ENCODE peak calls at places on chromosomes 7 and 10, in eight cellular contexts. B is heart left ventricle, G is spleen, X is IMR-90, A is gastrocnemius medialis, M is HCT116, Q is stomach, S is adrenal gland. E is an unnamed sample.

GRCh38 chr7:103640031-103640779 is 194.2 kb upstream of the SLC26A5 start:
- DNase-seq in S (no peak), Q (no peak), X (peak; percentile 84), G (no peak), B (no peak), M (no peak), A (no peak), E (no peak)

GRCh38 chr10:133324198-133324792 is 12.4 kb downstream of the CALY start:
- DNase-seq in Q (peak; percentile 87), M (no peak), X (peak; percentile 55), A (peak; percentile 37), G (peak; percentile 87), B (peak; percentile 51), S (peak; percentile 89), E (peak; percentile 71)

GRCh38 chr10:69101451-69102095 is 13.7 kb downstream of the SRGN start:
- DNase-seq in B (no peak), G (no peak), Q (no peak), S (peak; percentile 46), M (no peak), X (peak; percentile 38), A (no peak), E (no peak)

GRCh38 chr7:139713835-139714162 is 64.0 kb downstream of the HIPK2 start:
- DNase-seq in X (no peak), B (no peak), S (peak; percentile 45), Q (no peak), A (no peak), G (no peak), M (no peak), E (no peak)

GRCh38 chr10:110634527-110635209 is 9.5 kb upstream of the RBM20 start:
- DNase-seq in B (peak; percentile 79), Q (no peak), M (no peak), X (no peak), S (no peak), A (peak; percentile 87), G (no peak), E (peak; percentile 37)

GRCh38 chr7:84549409-84549808 is 354.8 kb upstream of the SEMA3A start:
- DNase-seq in Q (no peak), G (no peak), B (no peak), M (no peak), X (peak; percentile 5), A (no peak), S (no peak), E (no peak)

GRCh38 chr7:74542558-74543117 is 88.9 kb downstream of the GTF2IRD1 start:
- DNase-seq in B (peak; percentile 76), A (peak; percentile 63), Q (peak; percentile 70), X (no peak), S (peak; percentile 69), G (no peak), M (no peak), E (no peak)

GRCh38 chr7:117871778-117872538 is 1.3 kb downstream of the CTTNBP2 start:
- DNase-seq in M (no peak), Q (no peak), X (no peak), G (no peak), A (no peak), B (peak; percentile 34), S (peak; percentile 58), E (peak; percentile 59)

GRCh38 chr7:16063691-16064090 is 357.6 kb downstream of the CRPPA start:
- DNase-seq in A (no peak), Q (no peak), X (no peak), G (no peak), M (no peak), S (no peak), B (no peak), E (no peak)

GRCh38 chr7:94272821-94273583 is 121.7 kb upstream of the COL1A2 start:
- DNase-seq in S (no peak), M (no peak), Q (no peak), G (no peak), A (no peak), B (no peak), X (peak; percentile 30), E (no peak)

GRCh38 chr10:127013251-127013656 is 108.0 kb downstream of the DOCK1 start:
- DNase-seq in G (no peak), M (no peak), X (no peak), A (no peak), B (peak; percentile 33), Q (peak; percentile 59), S (no peak), E (peak; percentile 88)

GRCh38 chr7:5699951-5700384 is 81.5 kb downstream of the RNF216 start:
- DNase-seq in X (peak; percentile 41), G (no peak), M (no peak), Q (no peak), A (no peak), B (peak; percentile 33), S (peak; percentile 67), E (peak; percentile 70)

GRCh38 chr7:149838992-149839408 is 825 bp downstream of the ZNF862 start:
- DNase-seq in S (peak; percentile 65), Q (no peak), B (peak; percentile 11), A (no peak), X (peak; percentile 6), G (no peak), M (no peak), E (peak; percentile 29)

GRCh38 chr10:71424496-71425194 is 27.9 kb downstream of the CDH23 start:
- DNase-seq in Q (no peak), A (no peak), X (no peak), S (peak; percentile 15), M (no peak), G (no peak), B (no peak), E (no peak)

GRCh38 chr10:95333997-95334792 is 43.4 kb upstream of the PDLIM1 start:
- DNase-seq in M (no peak), S (peak; percentile 87), B (peak; percentile 89), X (peak; percentile 98), Q (peak; percentile 65), A (peak; percentile 40), G (no peak), E (peak; percentile 40)

DNA sequence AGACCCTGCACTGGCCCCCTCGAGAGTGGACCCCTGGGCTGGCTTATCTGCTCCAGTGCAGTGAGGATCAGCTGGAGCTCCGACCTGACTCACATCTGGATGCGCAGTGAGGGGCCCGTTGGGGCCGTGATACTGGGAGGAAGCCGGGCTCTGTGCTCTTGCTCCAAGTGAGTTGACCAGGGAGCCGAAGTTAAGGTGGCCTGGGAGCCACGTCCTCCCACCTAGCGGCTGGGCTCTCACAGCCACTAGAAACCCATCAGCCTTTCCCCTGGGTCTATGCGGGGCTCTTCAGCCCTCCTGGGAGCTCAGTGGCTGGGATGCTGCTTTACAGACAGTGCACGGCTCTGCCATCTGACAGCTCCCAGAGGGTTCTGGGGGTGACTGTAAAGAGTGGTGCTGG is 9.1 kb downstream of the ALKBH4 start:
- DNase-seq in G (no peak), Q (no peak), A (no peak), B (no peak), S (no peak), X (no peak), M (no peak), E (no peak)
- TF ChIP-seq POLR2A in G (no peak), Q (no peak), A (no peak), B (no peak), S (no peak), X (no peak), M (no peak), E (no peak)

GRCh38 chr10:113739577-113739976 is 11.9 kb upstream of the PLEKHS1 start:
- DNase-seq in X (no peak), S (no peak), G (no peak), M (no peak), A (no peak), Q (no peak), B (no peak), E (no peak)
- H3K27me3 ChIP-seq in X (peaks cover 1% of the 10 kb centered on the region), S (no peaks in the 10 kb centered on the region), G (no peaks in the 10 kb centered on the region), M (no peaks in the 10 kb centered on the region), A (no peaks in the 10 kb centered on the region), Q (no peaks in the 10 kb centered on the region), B (no peaks in the 10 kb centered on the region), E (no peaks in the 10 kb centered on the region)

GRCh38 chr7:55570939-55571338 is 1.4 kb downstream of the VOPP1 start:
- DNase-seq in M (no peak), B (no peak), X (peak; percentile 84), Q (no peak), G (no peak), A (no peak), S (no peak), E (no peak)

GRCh38 chr7:55572378-55573233 is at the start of gene VOPP1:
- DNase-seq in S (peak; percentile 64), B (peak; percentile 77), M (no peak), A (peak; percentile 58), X (peak; percentile 63), Q (peak; percentile 66), G (peak; percentile 94), E (peak; percentile 67)

GRCh38 chr7:55573234-55573504 is 867 bp upstream of the VOPP1 start:
- DNase-seq in B (no peak), M (no peak), G (no peak), A (no peak), S (no peak), X (no peak), Q (no peak), E (no peak)

GRCh38 chr7:55570218-55570873 is 2.0 kb downstream of the VOPP1 start:
- DNase-seq in B (no peak), G (no peak), S (no peak), X (no peak), Q (no peak), M (no peak), A (no peak), E (no peak)

GRCh38 chr7:55571534-55572377 is 546 bp downstream of the VOPP1 start:
- DNase-seq in B (peak; percentile 51), M (no peak), S (peak; percentile 73), A (peak; percentile 51), Q (peak; percentile 71), X (peak; percentile 22), G (peak; percentile 93), E (peak; percentile 53)
- TF ChIP-seq POLR2A in B (no peak), M (no peak), S (peak; percentile 28), A (peak; percentile 63), Q (no peak), X (no peak), G (no peak), E (no peak)

GRCh38 chr10:77685494-77685893 is 47.9 kb upstream of the KCNMA1 start:
- DNase-seq in M (no peak), X (no peak), B (no peak), A (no peak), Q (no peak), S (no peak), G (no peak), E (no peak)

GRCh38 chr10:77687018-77687417 is 49.4 kb upstream of the KCNMA1 start:
- DNase-seq in M (no peak), B (no peak), Q (no peak), X (no peak), S (no peak), G (no peak), A (no peak), E (no peak)

GRCh38 chr10:77689339-77689738 is 51.7 kb upstream of the KCNMA1 start:
- DNase-seq in A (no peak), G (no peak), B (no peak), S (no peak), X (no peak), M (no peak), Q (no peak), E (no peak)

GRCh38 chr10:77686096-77686495 is 48.5 kb upstream of the KCNMA1 start:
- DNase-seq in B (no peak), Q (no peak), X (no peak), G (no peak), M (no peak), A (no peak), S (no peak), E (no peak)

DNA sequence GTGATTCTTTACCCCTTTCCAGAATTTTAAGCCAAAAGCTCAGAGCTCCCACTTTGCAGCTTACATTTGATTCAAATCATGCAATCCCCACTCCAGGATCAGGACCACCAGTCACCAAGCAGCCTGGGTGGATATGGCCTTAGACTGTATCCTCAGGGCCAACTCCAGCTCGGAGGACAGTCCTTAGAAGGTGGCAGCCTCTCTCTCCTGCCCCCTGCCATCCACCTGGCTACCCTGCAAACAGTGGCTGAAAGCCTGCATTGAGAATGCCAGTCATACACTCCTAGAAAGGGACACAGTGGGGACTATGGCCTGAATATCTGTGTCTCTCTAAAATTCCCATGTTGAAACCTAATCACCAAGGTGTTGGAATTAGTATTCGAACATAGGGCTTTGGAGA is 50.0 kb upstream of the KCNMA1 start:
- DNase-seq in B (no peak), Q (no peak), X (no peak), M (no peak), G (no peak), S (no peak), A (no peak), E (no peak)
- H3K27me3 ChIP-seq in B (peaks cover 25% of the 10 kb centered on the region), Q (no peaks in the 10 kb centered on the region), X (peaks cover 64% of the 10 kb centered on the region), M (peaks cover 46% of the 10 kb centered on the region), G (peaks cover 8% of the 10 kb centered on the region), S (no peaks in the 10 kb centered on the region), A (peaks cover 6% of the 10 kb centered on the region), E (no peaks in the 10 kb centered on the region)

E was measured in thyroid gland.